ENCODE peak calls at places on chromosome 16, in five cellular contexts. P is SW480; N is stimulated activated naive CD8-positive, alpha-beta T cell treated with anti-CD3 and anti-CD28 coated beads, Interleukin-15, Interleukin-2, amounts not matched to agents 100 U/mL and 50 U/mL, for 24 hours; O is EL; J is RWPE1. T is an unnamed sample.

GRCh38 chr16:54284931-54285413 is 1.6 kb downstream of the IRX3 start:
- DNase-seq in N (no peak), J (no peak), O (no peak), P (no peak), T (no peak)

GRCh38 chr16:78689031-78689430 is 589.6 kb downstream of the WWOX start:
- DNase-seq in N (no peak), P (no peak), O (no peak), J (no peak), T (no peak)

GRCh38 chr16:83781-84615 is 6.0 kb downstream of the MPG start:
- DNase-seq in J (no peak), P (no peak), N (peak; percentile 41), O (peak; percentile 31), T (no peak)

GRCh38 chr16:46857261-46857962 is 26.4 kb upstream of the C16orf87 start:
- DNase-seq in N (no peak), J (peak; percentile 41), O (peak; percentile 58), P (peak; percentile 39), T (no peak)

GRCh38 chr16:76956394-76956793 is 234.6 kb upstream of the MON1B start:
- DNase-seq in O (no peak), P (no peak), J (no peak), N (no peak), T (no peak)

GRCh38 chr16:8258523-8258922 is 331.8 kb downstream of the TMEM114 start:
- DNase-seq in J (no peak), N (no peak), P (no peak), O (no peak), T (no peak)

GRCh38 chr16:35687781-35688180 is 2228.4 kb downstream of the TP53TG3F start:
- DNase-seq in J (no peak), N (no peak), P (peak; percentile 31), O (no peak), T (no peak)

GRCh38 chr16:66408181-66409048 is 18.7 kb upstream of the BEAN1 start:
- DNase-seq in O (peak; percentile 63), J (peak; percentile 81), P (peak; percentile 47), N (no peak), T (peak; percentile 4)

GRCh38 chr16:59552164-59552563 is 818.0 kb upstream of the GOT2 start:
- DNase-seq in P (no peak), J (no peak), N (no peak), O (no peak), T (peak; percentile 1)

GRCh38 chr16:56632848-56633365 is 448 bp downstream of the MT1M start:
- DNase-seq in N (no peak), J (no peak), O (no peak), P (no peak), T (no peak)

GRCh38 chr16:89317729-89318429 is 100.4 kb downstream of the ZNF778 start:
- DNase-seq in O (no peak), P (no peak), N (no peak), J (no peak), T (no peak)

GRCh38 chr16:21097151-21097550 is 53.5 kb downstream of the DNAH3 start:
- DNase-seq in J (no peak), O (peak; percentile 73), P (no peak), N (no peak), T (no peak)